ENCODE peak calls at places on chromosomes 13 and 19, in nine cellular contexts. Y is choroid plexus epithelial cell, N is tibial artery, S is DND-41, X is cardiac fibroblast, C is bronchial epithelial cell, O is psoas muscle, B is left ventricle myocardium inferior, W is BJ. Q is an unnamed sample.
A peak's percentile ranks its signal among the peaks of the same experiment; 100 is the strongest.

GRCh38 chr19:31312004-31312403 is 37.2 kb downstream of the TSHZ3 start:
- DNase-seq in Y (peak; percentile 95), N (no peak), S (no peak), X (peak; percentile 88), C (peak; percentile 16), O (no peak), B (no peak), W (peak; percentile 27), Q (peak; percentile 59)

GRCh38 chr19:41528106-41528505 is 47.9 kb upstream of the CEACAM21 start:
- DNase-seq in Y (no peak), N (no peak), S (no peak), X (no peak), C (peak; percentile 65), O (no peak), B (no peak), W (no peak), Q (peak; percentile 25)

GRCh38 chr19:50546527-50547221 is 21.6 kb downstream of the LRRC4B start:
- DNase-seq in Y (no peak), N (no peak), S (no peak), X (no peak), C (no peak), O (no peak), B (no peak), W (no peak), Q (no peak)

GRCh38 chr19:24029941-24030636 is 56.9 kb upstream of the ZNF254 start:
- DNase-seq in Y (no peak), N (no peak), S (no peak), X (no peak), C (no peak), O (no peak), B (no peak), W (no peak), Q (no peak)

GRCh38 chr13:47680752-47681151 is 320.3 kb downstream of the SUCLA2 start:
- DNase-seq in Y (peak; percentile 70), N (no peak), S (no peak), X (peak; percentile 46), C (peak; percentile 30), O (no peak), B (no peak), W (peak; percentile 30), Q (peak; percentile 33)

GRCh38 chr19:41088151-41088550 is at the start of gene CYP2A13:
- DNase-seq in Y (no peak), N (no peak), S (no peak), X (no peak), C (no peak), O (no peak), B (no peak), W (no peak), Q (no peak)

GRCh38 chr19:7888145-7888825 is at the start of gene LRRC8E:
- DNase-seq in Y (peak; percentile 59), N (no peak), S (no peak), X (peak; percentile 72), C (peak; percentile 52), O (no peak), B (no peak), W (no peak), Q (peak; percentile 58)

GRCh38 chr19:567296-567900 is 5.0 kb upstream of the BSG start:
- DNase-seq in Y (no peak), N (no peak), S (no peak), X (no peak), C (no peak), O (no peak), B (no peak), W (no peak), Q (no peak)

GRCh38 chr19:6378498-6378897 is 2.8 kb upstream of the PSPN start:
- DNase-seq in Y (no peak), N (no peak), S (no peak), X (no peak), C (no peak), O (no peak), B (no peak), W (no peak), Q (no peak)

GRCh38 chr13:106532111-106532929 is 3.1 kb downstream of the EFNB2 start:
- DNase-seq in Y (peak; percentile 58), N (no peak), S (no peak), X (peak; percentile 27), C (peak; percentile 34), O (no peak), B (no peak), W (no peak), Q (no peak)

GRCh38 chr19:4130635-4131438 is 6.9 kb upstream of the MAP2K2 start:
- DNase-seq in Y (peak; percentile 88), N (no peak), S (no peak), X (peak; percentile 74), C (peak; percentile 69), O (no peak), B (no peak), W (peak; percentile 57), Q (peak; percentile 70)

GRCh38 chr13:114148521-114148855 is 16.1 kb upstream of the RASA3 start:
- DNase-seq in Y (no peak), N (no peak), S (peak; percentile 86), X (no peak), C (no peak), O (no peak), B (no peak), W (no peak), Q (no peak)

GRCh38 chr19:42657551-42657950 is 62.8 kb upstream of the CEACAM8 start:
- DNase-seq in Y (peak; percentile 38), N (no peak), S (no peak), X (no peak), C (peak; percentile 41), O (no peak), B (no peak), W (no peak), Q (peak; percentile 46)

GRCh38 chr19:16566161-16566560 is 6.1 kb downstream of the SLC35E1 start:
- DNase-seq in Y (no peak), N (no peak), S (peak; percentile 91), X (no peak), C (no peak), O (no peak), B (no peak), W (no peak), Q (no peak)

GRCh38 chr13:98351636-98352035 is 174.6 kb upstream of the RNF113B start:
- DNase-seq in Y (no peak), N (no peak), S (no peak), X (no peak), C (no peak), O (no peak), B (no peak), W (no peak), Q (no peak)

GRCh38 chr19:912181-913079 is 589 bp downstream of the R3HDM4 start:
- DNase-seq in Y (no peak), N (no peak), S (no peak), X (no peak), C (no peak), O (no peak), B (no peak), W (no peak), Q (no peak)

DNA sequence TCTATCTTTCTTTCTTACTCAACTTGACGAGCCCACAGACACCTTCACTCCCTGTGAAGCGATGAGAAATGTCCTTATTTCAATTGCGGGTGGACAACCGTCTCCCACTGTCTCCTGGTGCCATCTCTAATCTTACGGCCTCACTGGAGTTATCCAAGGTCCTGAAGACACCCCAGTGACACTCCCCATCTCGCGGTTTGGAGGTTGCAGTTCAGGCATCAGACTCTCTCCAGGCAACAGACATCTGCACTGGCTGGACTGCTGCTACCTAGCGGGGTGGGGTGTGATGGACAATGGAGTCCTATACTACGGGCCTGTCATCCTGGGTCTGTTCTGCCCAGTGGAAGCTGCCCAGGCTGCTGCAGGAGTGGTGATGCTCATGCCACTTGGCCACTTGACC is 18.3 kb upstream of the IRS2 start:
- DNase-seq in Y (no peak), N (no peak), S (no peak), X (no peak), C (no peak), O (no peak), B (no peak), W (no peak), Q (no peak)
- TF ChIP-seq CTCF in Y (no peak), N (no peak), S (no peak), X (no peak), C (no peak), O (no peak), B (no peak), W (no peak), Q (no peak)

DNA sequence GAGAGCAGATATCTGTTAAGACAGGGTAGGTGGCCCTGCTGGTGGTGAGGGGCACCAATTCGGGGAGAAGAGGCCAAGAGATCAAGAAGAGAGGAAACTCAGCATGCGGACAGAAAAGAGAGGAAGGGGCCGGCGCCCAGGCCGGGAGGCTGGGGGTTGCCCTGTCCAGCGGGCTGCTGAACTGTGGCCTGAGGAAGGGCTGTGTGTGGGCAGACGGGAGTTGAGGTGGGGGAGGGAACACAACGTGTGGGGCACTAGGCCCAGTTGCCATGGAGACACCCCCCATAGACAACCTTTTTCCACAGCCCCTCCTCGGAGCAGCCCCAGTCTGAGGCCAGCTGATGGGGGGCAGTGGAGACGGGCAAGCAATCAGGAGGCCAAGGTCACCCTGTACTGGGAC is 2.5 kb upstream of the CACNG8 start:
- DNase-seq in Y (no peak), N (no peak), S (no peak), X (no peak), C (no peak), O (no peak), B (no peak), W (no peak), Q (no peak)
- H3K4me3 ChIP-seq in Y (no peak overlapping the region), N (no peak overlapping the region), S (no peak overlapping the region), X (peak overlapping the region; percentile 63), C (no peak overlapping the region), O (no peak overlapping the region), B (no peak overlapping the region), W (no peak overlapping the region), Q (no peak overlapping the region)

GRCh38 chr13:103188688-103189326 is 122.6 kb upstream of the SLC10A2 start:
- DNase-seq in Y (peak; percentile 64), N (no peak), S (no peak), X (peak; percentile 55), C (peak; percentile 46), O (no peak), B (no peak), W (no peak), Q (no peak)
- TF ChIP-seq CTCF in Y (peak; percentile 67), N (no peak), S (peak; percentile 61), X (peak; percentile 44), C (peak; percentile 42), O (peak; percentile 25), B (peak; percentile 71), W (peak; percentile 30), Q (peak; percentile 22)

GRCh38 chr19:15511671-15512424 is 3.5 kb downstream of the CYP4F22 start:
- DNase-seq in Y (no peak), N (no peak), S (no peak), X (no peak), C (no peak), O (no peak), B (no peak), W (no peak), Q (no peak)

GRCh38 chr19:15507068-15508034 is 974 bp upstream of the CYP4F22 start:
- DNase-seq in Y (no peak), N (no peak), S (no peak), X (no peak), C (no peak), O (no peak), B (no peak), W (no peak), Q (no peak)

GRCh38 chr19:15502264-15502663 is 6.1 kb upstream of the CYP4F22 start:
- DNase-seq in Y (no peak), N (no peak), S (no peak), X (no peak), C (no peak), O (no peak), B (no peak), W (no peak), Q (no peak)

GRCh38 chr19:15506074-15506565 is 2.2 kb upstream of the CYP4F22 start:
- DNase-seq in Y (no peak), N (no peak), S (no peak), X (no peak), C (no peak), O (no peak), B (no peak), W (no peak), Q (no peak)

GRCh38 chr19:15508035-15508710 is at the start of gene CYP4F22:
- DNase-seq in Y (no peak), N (no peak), S (no peak), X (no peak), C (no peak), O (no peak), B (no peak), W (no peak), Q (no peak)
- H3K4me3 ChIP-seq in Y (no peak within 1 kb of the TSS), N (peak within 1 kb of the TSS; percentile 28), S (no peak within 1 kb of the TSS), X (no peak within 1 kb of the TSS), C (no peak within 1 kb of the TSS), O (peak within 1 kb of the TSS; percentile 51), B (peak within 1 kb of the TSS; percentile 43), W (no peak within 1 kb of the TSS), Q (no peak within 1 kb of the TSS)